ENCODE peak calls at places on chromosome 6, in eight cellular contexts. One of them, this sample, is unnamed.

GRCh38 chr6:100664274-100665040 is 199.7 kb upstream of the SIM1 start:
- DNase-seq in naive thymus-derived CD8-positive, alpha-beta T cell: no peak
- DNase-seq in left ventricle myocardium inferior: no peak
- DNase-seq in NCI-H2081 treated with DMSO at 0.1 percent for 48 hours: no peak
- DNase-seq in H7: no peak
- DNase-seq in adrenal gland: no peak
- DNase-seq in progenitor cell of endocrine pancreas: no peak
- DNase-seq in breast epithelium: no peak
- DNase-seq in this sample: peak

GRCh38 chr6:159042003-159042823 is 2.6 kb downstream of the TAGAP start:
- DNase-seq in naive thymus-derived CD8-positive, alpha-beta T cell: peak
- DNase-seq in left ventricle myocardium inferior: no peak
- DNase-seq in NCI-H2081 treated with DMSO at 0.1 percent for 48 hours: no peak
- DNase-seq in H7: peak
- DNase-seq in adrenal gland: peak
- DNase-seq in progenitor cell of endocrine pancreas: peak
- DNase-seq in breast epithelium: peak
- DNase-seq in this sample: peak

GRCh38 chr6:42710316-42710715 is 12.1 kb downstream of the PRPH2 start:
- DNase-seq in naive thymus-derived CD8-positive, alpha-beta T cell: no peak
- DNase-seq in left ventricle myocardium inferior: no peak
- DNase-seq in NCI-H2081 treated with DMSO at 0.1 percent for 48 hours: no peak
- DNase-seq in H7: peak
- DNase-seq in adrenal gland: no peak
- DNase-seq in progenitor cell of endocrine pancreas: no peak
- DNase-seq in breast epithelium: no peak
- DNase-seq in this sample: no peak

GRCh38 chr6:136666041-136666440 is 115.8 kb upstream of the MAP7 start:
- DNase-seq in naive thymus-derived CD8-positive, alpha-beta T cell: no peak
- DNase-seq in left ventricle myocardium inferior: no peak
- DNase-seq in NCI-H2081 treated with DMSO at 0.1 percent for 48 hours: no peak
- DNase-seq in H7: no peak
- DNase-seq in adrenal gland: no peak
- DNase-seq in progenitor cell of endocrine pancreas: no peak
- DNase-seq in breast epithelium: no peak
- DNase-seq in this sample: no peak

GRCh38 chr6:41462980-41463930 is 82.9 kb upstream of the FOXP4 start:
- DNase-seq in naive thymus-derived CD8-positive, alpha-beta T cell: no peak
- DNase-seq in left ventricle myocardium inferior: peak
- DNase-seq in NCI-H2081 treated with DMSO at 0.1 percent for 48 hours: no peak
- DNase-seq in H7: peak
- DNase-seq in adrenal gland: peak
- DNase-seq in progenitor cell of endocrine pancreas: peak
- DNase-seq in breast epithelium: peak
- DNase-seq in this sample: peak

GRCh38 chr6:36095497-36096391 is 34.6 kb upstream of the MAPK13 start:
- DNase-seq in naive thymus-derived CD8-positive, alpha-beta T cell: no peak
- DNase-seq in left ventricle myocardium inferior: no peak
- DNase-seq in NCI-H2081 treated with DMSO at 0.1 percent for 48 hours: no peak
- DNase-seq in H7: no peak
- DNase-seq in adrenal gland: no peak
- DNase-seq in progenitor cell of endocrine pancreas: no peak
- DNase-seq in breast epithelium: no peak
- DNase-seq in this sample: no peak

GRCh38 chr6:158567871-158568401 is 8.0 kb downstream of the TMEM181 start:
- DNase-seq in naive thymus-derived CD8-positive, alpha-beta T cell: no peak
- DNase-seq in left ventricle myocardium inferior: no peak
- DNase-seq in NCI-H2081 treated with DMSO at 0.1 percent for 48 hours: no peak
- DNase-seq in H7: no peak
- DNase-seq in adrenal gland: no peak
- DNase-seq in progenitor cell of endocrine pancreas: no peak
- DNase-seq in breast epithelium: no peak
- DNase-seq in this sample: no peak

GRCh38 chr6:1957746-1958145 is 287.7 kb downstream of the GMDS start:
- DNase-seq in naive thymus-derived CD8-positive, alpha-beta T cell: no peak
- DNase-seq in left ventricle myocardium inferior: no peak
- DNase-seq in NCI-H2081 treated with DMSO at 0.1 percent for 48 hours: no peak
- DNase-seq in H7: no peak
- DNase-seq in adrenal gland: no peak
- DNase-seq in progenitor cell of endocrine pancreas: no peak
- DNase-seq in breast epithelium: no peak
- DNase-seq in this sample: no peak

GRCh38 chr6:63731946-63732735 is 96.5 kb downstream of the PHF3 start:
- DNase-seq in naive thymus-derived CD8-positive, alpha-beta T cell: no peak
- DNase-seq in left ventricle myocardium inferior: no peak
- DNase-seq in NCI-H2081 treated with DMSO at 0.1 percent for 48 hours: no peak
- DNase-seq in H7: no peak
- DNase-seq in adrenal gland: no peak
- DNase-seq in progenitor cell of endocrine pancreas: no peak
- DNase-seq in breast epithelium: no peak
- DNase-seq in this sample: no peak

GRCh38 chr6:85041376-85041775 is 277.0 kb upstream of the TBX18 start:
- DNase-seq in naive thymus-derived CD8-positive, alpha-beta T cell: no peak
- DNase-seq in left ventricle myocardium inferior: no peak
- DNase-seq in NCI-H2081 treated with DMSO at 0.1 percent for 48 hours: no peak
- DNase-seq in H7: no peak
- DNase-seq in adrenal gland: no peak
- DNase-seq in progenitor cell of endocrine pancreas: no peak
- DNase-seq in breast epithelium: no peak
- DNase-seq in this sample: no peak

GRCh38 chr6:11614534-11615213 is 77.1 kb downstream of the TMEM170B start:
- DNase-seq in naive thymus-derived CD8-positive, alpha-beta T cell: no peak
- DNase-seq in left ventricle myocardium inferior: no peak
- DNase-seq in NCI-H2081 treated with DMSO at 0.1 percent for 48 hours: no peak
- DNase-seq in H7: no peak
- DNase-seq in adrenal gland: no peak
- DNase-seq in progenitor cell of endocrine pancreas: no peak
- DNase-seq in breast epithelium: no peak
- DNase-seq in this sample: no peak

GRCh38 chr6:16511048-16511660 is 250.1 kb downstream of the ATXN1 start:
- DNase-seq in naive thymus-derived CD8-positive, alpha-beta T cell: no peak
- DNase-seq in left ventricle myocardium inferior: no peak
- DNase-seq in NCI-H2081 treated with DMSO at 0.1 percent for 48 hours: peak
- DNase-seq in H7: peak
- DNase-seq in adrenal gland: peak
- DNase-seq in progenitor cell of endocrine pancreas: no peak
- DNase-seq in breast epithelium: no peak
- DNase-seq in this sample: no peak

This sample was measured in T-helper 1 cell.